ENCODE peak calls at places on chromosomes 12 and 14, in nine cellular contexts. J, D, G, S, L, H, K, U and F are unnamed samples.

GRCh38 chr14:60723218-60724079 is 702 bp downstream of the SIX4 start:
- DNase-seq in U (peak), D (peak), J (peak), G (no peak), H (peak), S (peak), L (peak), K (peak), F (peak)

GRCh38 chr14:50675597-50675996 is 7.5 kb upstream of the SAV1 start:
- DNase-seq in G (no peak), U (no peak), L (no peak), K (no peak), J (no peak), D (no peak), H (no peak), S (no peak), F (no peak)

GRCh38 chr12:38543151-38543550 is 226.6 kb downstream of the ALG10B start:
- DNase-seq in U (no peak), S (no peak), D (no peak), L (no peak), K (no peak), J (no peak), G (no peak), H (no peak), F (no peak)

GRCh38 chr12:112546996-112547395 is 128.2 kb downstream of the PTPN11 start:
- DNase-seq in J (no peak), D (no peak), H (no peak), K (no peak), U (no peak), S (no peak), L (no peak), G (no peak), F (no peak)

GRCh38 chr14:64707661-64708060 is 3.4 kb downstream of the PLEKHG3 start:
- DNase-seq in J (no peak), U (peak), D (no peak), K (peak), L (peak), H (no peak), G (peak), S (no peak), F (no peak)

GRCh38 chr14:104317500-104317805 is 179.1 kb downstream of the KIF26A start:
- DNase-seq in L (no peak), U (no peak), G (no peak), D (no peak), S (no peak), J (no peak), K (no peak), H (no peak), F (no peak)

GRCh38 chr14:58270628-58271027 is 26.0 kb downstream of the PSMA3 start:
- DNase-seq in L (no peak), J (no peak), K (no peak), D (no peak), S (no peak), G (no peak), H (no peak), U (peak), F (no peak)

GRCh38 chr12:118391424-118391823 is 15.1 kb downstream of the SUDS3 start:
- DNase-seq in G (no peak), L (no peak), H (no peak), K (peak), D (no peak), J (no peak), S (no peak), U (peak), F (no peak)

GRCh38 chr12:12592930-12593329 is 18.7 kb upstream of the CREBL2 start:
- DNase-seq in S (no peak), J (no peak), H (no peak), G (no peak), D (no peak), L (peak), U (peak), K (peak), F (no peak)

GRCh38 chr12:55659486-55660385 is 23.0 kb downstream of the OR10P1 start:
- DNase-seq in S (no peak), G (no peak), K (peak), U (peak), L (peak), D (no peak), J (no peak), H (no peak), F (peak)

GRCh38 chr12:68470664-68471328 is 138.6 kb upstream of the MDM1 start:
- DNase-seq in G (no peak), U (no peak), J (no peak), L (no peak), K (no peak), S (no peak), D (no peak), H (no peak), F (no peak)

GRCh38 chr12:65171870-65172269 is 2.5 kb downstream of the LEMD3 start:
- DNase-seq in G (no peak), L (peak), S (peak), K (no peak), D (no peak), H (no peak), J (no peak), U (no peak), F (no peak)

GRCh38 chr14:105203057-105203494 is 22.0 kb upstream of the NUDT14 start:
- DNase-seq in U (peak), L (peak), H (peak), S (peak), D (peak), K (peak), J (peak), G (peak), F (peak)

GRCh38 chr12:22409071-22409951 is 74.8 kb upstream of the ST8SIA1 start:
- DNase-seq in H (no peak), K (peak), L (no peak), S (peak), G (no peak), D (no peak), J (no peak), U (no peak), F (no peak)

GRCh38 chr14:57707219-57707618 is 158.7 kb downstream of the SLC35F4 start:
- DNase-seq in G (no peak), K (no peak), L (no peak), U (no peak), S (no peak), J (no peak), D (no peak), H (no peak), F (no peak)

GRCh38 chr14:37985826-37986470 is 221.8 kb upstream of the SSTR1 start:
- DNase-seq in G (peak), J (no peak), K (peak), D (peak), L (peak), S (peak), U (peak), H (no peak), F (peak)

GRCh38 chr12:14775652-14776020 is 27.6 kb downstream of the WBP11 start:
- DNase-seq in S (no peak), G (no peak), D (no peak), K (peak), H (no peak), J (no peak), L (peak), U (peak), F (no peak)

GRCh38 chr12:83378186-83378727 is 691.6 kb downstream of the TMTC2 start:
- DNase-seq in H (no peak), S (no peak), L (no peak), J (no peak), D (no peak), K (no peak), U (no peak), G (no peak), F (no peak)

GRCh38 chr12:128933926-128934325 is 80.6 kb downstream of the GLT1D1 start:
- DNase-seq in J (no peak), H (no peak), D (no peak), U (no peak), L (no peak), K (no peak), G (no peak), S (no peak), F (no peak)

GRCh38 chr14:55000381-55000780 is 26.5 kb downstream of the WDHD1 start:
- DNase-seq in K (peak), S (no peak), L (peak), H (no peak), D (no peak), G (no peak), J (no peak), U (peak), F (no peak)

GRCh38 chr12:105623337-105623736 is 292.8 kb downstream of the C12orf75 start:
- DNase-seq in G (no peak), H (no peak), S (no peak), J (no peak), D (no peak), L (no peak), U (no peak), K (no peak), F (no peak)

GRCh38 chr12:121577443-121578180 is 3.2 kb downstream of the KDM2B start:
- DNase-seq in L (no peak), S (peak), G (no peak), J (no peak), H (no peak), U (no peak), D (no peak), K (no peak), F (no peak)

GRCh38 chr14:22555573-22556011 is 33.4 kb downstream of the DAD1 start:
- DNase-seq in J (no peak), H (no peak), U (peak), K (no peak), S (no peak), D (no peak), G (no peak), L (no peak), F (no peak)

GRCh38 chr14:22558221-22558913 is 30.7 kb downstream of the DAD1 start:
- DNase-seq in H (no peak), D (no peak), G (no peak), L (no peak), J (no peak), S (no peak), K (no peak), U (no peak), F (peak)

GRCh38 chr14:22556021-22556989 is 32.7 kb downstream of the DAD1 start:
- DNase-seq in L (peak), H (peak), J (peak), U (peak), D (no peak), G (peak), K (peak), S (peak), F (no peak)

GRCh38 chr14:22557846-22558220 is 31.2 kb downstream of the DAD1 start:
- DNase-seq in K (no peak), L (no peak), U (no peak), S (no peak), J (no peak), H (no peak), G (no peak), D (no peak), F (no peak)

DNA sequence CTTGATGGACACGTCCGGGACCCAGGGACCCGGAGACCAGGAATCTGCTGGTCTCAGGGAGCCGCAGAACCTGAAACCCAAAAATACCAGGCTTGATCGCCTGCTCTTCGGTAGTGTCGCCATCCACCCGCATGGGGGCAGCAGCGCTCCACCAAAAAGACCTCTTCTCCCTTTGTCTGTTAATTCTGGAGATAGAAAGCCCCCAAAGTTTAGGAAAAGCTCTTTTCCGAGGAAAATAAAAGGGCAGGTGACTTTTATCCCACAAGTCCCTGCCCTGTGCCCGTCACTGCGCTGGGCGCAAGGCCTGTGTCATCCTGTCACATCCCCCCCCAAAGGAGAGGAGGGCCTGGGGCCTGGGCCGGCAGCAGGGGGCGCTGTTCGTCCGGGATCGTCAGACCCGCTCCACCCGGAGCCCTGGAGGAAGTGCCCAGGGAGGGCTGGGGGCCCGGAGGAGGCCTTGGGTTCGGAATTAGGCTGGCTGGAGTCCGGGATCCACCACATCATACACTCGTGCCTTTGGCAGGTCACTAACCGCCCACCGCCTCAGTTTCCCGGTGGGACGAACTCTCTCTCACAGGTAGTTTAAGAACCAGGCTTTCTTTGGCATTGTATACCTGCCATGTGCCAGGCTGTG is 31.9 kb downstream of the DAD1 start:
- DNase-seq in H (peak), K (peak), J (peak), D (peak), G (peak), U (peak), L (peak), S (peak), F (peak)
- TF ChIP-seq CTCF in H (peak), K (peak), J (peak), D (peak), G (peak), U (peak), L (peak), S (peak), F (peak)

DNA sequence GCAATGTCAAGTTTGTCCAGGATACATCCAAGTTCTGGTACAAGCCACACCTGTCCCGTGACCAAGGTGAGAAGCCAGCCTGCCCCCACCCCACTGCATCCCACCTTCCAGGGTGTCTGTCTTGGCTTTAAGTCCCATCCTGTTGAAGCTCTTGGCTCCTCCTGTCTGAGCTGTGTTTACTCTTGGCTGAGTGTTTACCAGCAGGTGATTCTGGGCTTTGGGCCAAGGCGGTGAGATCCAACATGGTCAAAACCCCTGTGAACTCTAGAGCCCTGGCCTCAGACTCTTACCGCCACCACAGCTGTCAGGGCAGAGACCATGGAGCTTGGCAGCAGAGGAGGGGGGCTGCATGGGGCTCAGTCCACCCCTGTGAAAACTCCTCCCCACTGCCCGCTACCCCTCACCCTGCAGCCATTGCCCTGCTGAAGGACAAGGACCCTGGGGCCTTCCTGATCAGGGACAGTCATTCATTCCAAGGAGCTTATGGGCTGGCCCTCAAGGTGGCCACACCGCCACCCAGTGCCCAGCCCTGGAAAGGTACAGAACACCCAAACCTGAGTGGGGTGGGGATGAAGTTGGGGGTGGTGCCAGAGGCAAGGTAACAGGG is 11.6 kb downstream of the TNS2 start:
- DNase-seq in H (no peak), S (no peak), U (no peak), G (no peak), J (peak), K (no peak), L (peak), D (no peak), F (no peak)
- TF ChIP-seq CTCF in H (no peak), S (no peak), U (no peak), G (no peak), J (peak), K (peak), L (peak), D (no peak), F (no peak)

DNA sequence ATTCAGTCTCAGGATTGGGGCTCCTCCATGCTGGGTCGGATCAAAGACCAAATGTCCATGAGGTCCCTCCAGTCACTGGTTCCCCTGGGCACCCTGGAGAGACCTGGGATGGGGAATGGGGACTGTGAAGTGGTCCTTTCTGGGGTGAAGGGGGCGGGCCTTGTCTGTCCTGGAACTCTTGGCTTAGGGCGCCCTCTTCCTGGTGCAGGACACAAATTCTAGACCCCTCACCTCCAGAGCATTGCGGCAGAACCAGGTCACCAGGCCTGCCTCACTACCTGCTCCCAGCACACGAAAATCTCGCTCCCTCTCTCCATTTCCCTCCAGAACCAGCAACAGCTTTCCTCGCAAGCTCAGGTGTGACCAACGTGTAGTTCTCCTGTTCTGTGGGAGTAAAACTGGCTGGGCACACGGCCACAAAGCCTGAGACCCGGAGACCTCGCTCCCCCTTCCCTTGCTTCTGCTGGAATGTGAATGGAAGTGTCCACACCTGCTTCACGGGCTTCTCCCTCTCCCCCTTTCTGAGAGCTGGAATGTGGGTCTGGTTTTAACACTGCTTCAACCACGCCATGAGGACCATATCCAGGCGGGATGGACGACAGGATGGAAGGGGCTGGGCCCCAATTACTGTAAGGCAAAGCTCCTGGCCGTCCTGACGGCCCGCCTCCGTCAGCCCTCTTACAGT is 112.7 kb downstream of the SCARB1 start:
- DNase-seq in D (no peak), K (peak), G (no peak), H (no peak), U (no peak), L (no peak), S (no peak), J (no peak), F (peak)
- TF ChIP-seq CTCF in D (no peak), K (no peak), G (peak), H (no peak), U (no peak), L (peak), S (peak), J (no peak), F (no peak)

DNA sequence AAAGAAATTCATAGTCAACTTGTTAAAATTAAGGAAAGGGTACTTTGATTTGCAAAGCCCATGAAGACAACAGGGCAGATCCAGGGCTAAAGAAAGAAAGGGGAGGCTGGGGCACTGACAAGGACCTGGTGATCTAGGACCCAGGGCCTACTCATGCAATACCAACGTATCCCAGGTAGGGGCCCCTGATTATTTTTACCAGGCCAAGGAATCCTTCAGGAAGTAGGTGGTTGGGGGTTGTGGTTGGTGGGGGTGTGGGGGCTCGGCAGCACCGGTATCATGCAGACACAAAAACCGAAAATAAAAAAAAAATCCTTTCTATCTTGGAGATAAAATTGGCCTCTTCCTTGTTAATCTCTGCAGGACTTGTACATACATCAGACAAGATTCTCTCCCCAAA is 47.5 kb downstream of the GSC start:
- DNase-seq in K (no peak), L (no peak), J (no peak), S (no peak), U (no peak), D (no peak), G (no peak), H (no peak), F (no peak)
- TF ChIP-seq CTCF in K (no peak), L (no peak), J (no peak), S (no peak), U (no peak), D (no peak), G (no peak), H (no peak), F (no peak)

GRCh38 chr14:100140452-100141132 is 18.9 kb downstream of the DEGS2 start:
- DNase-seq in H (no peak), U (peak), G (no peak), D (peak), J (no peak), S (no peak), L (peak), K (peak), F (peak)
- TF ChIP-seq CTCF in H (no peak), U (no peak), G (peak), D (peak), J (peak), S (no peak), L (peak), K (no peak), F (no peak)